ENCODE peak calls at places on chromosome 7, in ten cellular contexts. One of them, this sample, is unnamed.

GRCh38 chr7:5441840-5442513 is 18.3 kb upstream of the TNRC18 start:
- DNase-seq in left ventricle myocardium inferior: no peak
- DNase-seq in stimulated activated naive CD4-positive, alpha-beta T cell: no peak
- DNase-seq in activated CD4-positive, alpha-beta T cell treated with anti-CD3 and anti-CD28 coated beads, Interleukin-2, amount 50 U/mL, for 1 hour: no peak
- DNase-seq in NCI-H460: no peak
- DNase-seq in T follicular helper cell: no peak
- DNase-seq in AG20443: no peak
- DNase-seq in colonic mucosa: no peak
- DNase-seq in fibroblast of gingiva: no peak
- DNase-seq in T-helper 1 cell: no peak
- DNase-seq in this sample: no peak

GRCh38 chr7:12256025-12256570 is 45.0 kb downstream of the TMEM106B start:
- DNase-seq in T follicular helper cell: no peak
- DNase-seq in stimulated activated naive CD4-positive, alpha-beta T cell: no peak
- DNase-seq in fibroblast of gingiva: no peak
- DNase-seq in colonic mucosa: no peak
- DNase-seq in T-helper 1 cell: no peak
- DNase-seq in AG20443: no peak
- DNase-seq in activated CD4-positive, alpha-beta T cell treated with anti-CD3 and anti-CD28 coated beads, Interleukin-2, amount 50 U/mL, for 1 hour: no peak
- DNase-seq in left ventricle myocardium inferior: no peak
- DNase-seq in NCI-H460: no peak
- DNase-seq in this sample: no peak

GRCh38 chr7:36763084-36763807 is 39.0 kb upstream of the AOAH start:
- DNase-seq in left ventricle myocardium inferior: no peak
- DNase-seq in activated CD4-positive, alpha-beta T cell treated with anti-CD3 and anti-CD28 coated beads, Interleukin-2, amount 50 U/mL, for 1 hour: no peak
- DNase-seq in stimulated activated naive CD4-positive, alpha-beta T cell: no peak
- DNase-seq in fibroblast of gingiva: no peak
- DNase-seq in T follicular helper cell: no peak
- DNase-seq in AG20443: no peak
- DNase-seq in T-helper 1 cell: no peak
- DNase-seq in NCI-H460: peak
- DNase-seq in colonic mucosa: no peak
- DNase-seq in this sample: no peak

GRCh38 chr7:75987026-75987804 is 7.2 kb downstream of the TMEM120A start:
- DNase-seq in stimulated activated naive CD4-positive, alpha-beta T cell: no peak
- DNase-seq in AG20443: no peak
- DNase-seq in left ventricle myocardium inferior: no peak
- DNase-seq in T-helper 1 cell: no peak
- DNase-seq in T follicular helper cell: no peak
- DNase-seq in activated CD4-positive, alpha-beta T cell treated with anti-CD3 and anti-CD28 coated beads, Interleukin-2, amount 50 U/mL, for 1 hour: no peak
- DNase-seq in NCI-H460: no peak
- DNase-seq in fibroblast of gingiva: no peak
- DNase-seq in colonic mucosa: peak
- DNase-seq in this sample: no peak

GRCh38 chr7:116997972-116998371 is 44.7 kb downstream of the ST7 start:
- DNase-seq in stimulated activated naive CD4-positive, alpha-beta T cell: no peak
- DNase-seq in AG20443: no peak
- DNase-seq in fibroblast of gingiva: no peak
- DNase-seq in colonic mucosa: no peak
- DNase-seq in NCI-H460: no peak
- DNase-seq in T follicular helper cell: no peak
- DNase-seq in left ventricle myocardium inferior: no peak
- DNase-seq in activated CD4-positive, alpha-beta T cell treated with anti-CD3 and anti-CD28 coated beads, Interleukin-2, amount 50 U/mL, for 1 hour: no peak
- DNase-seq in T-helper 1 cell: no peak
- DNase-seq in this sample: no peak

GRCh38 chr7:51325231-51325630 is 8.6 kb upstream of the COBL start:
- DNase-seq in T-helper 1 cell: no peak
- DNase-seq in fibroblast of gingiva: no peak
- DNase-seq in stimulated activated naive CD4-positive, alpha-beta T cell: no peak
- DNase-seq in colonic mucosa: no peak
- DNase-seq in NCI-H460: no peak
- DNase-seq in left ventricle myocardium inferior: no peak
- DNase-seq in activated CD4-positive, alpha-beta T cell treated with anti-CD3 and anti-CD28 coated beads, Interleukin-2, amount 50 U/mL, for 1 hour: no peak
- DNase-seq in AG20443: no peak
- DNase-seq in T follicular helper cell: no peak
- DNase-seq in this sample: no peak

GRCh38 chr7:129529643-129530042 is 27.3 kb downstream of the SMKR1 start:
- DNase-seq in T follicular helper cell: no peak
- DNase-seq in activated CD4-positive, alpha-beta T cell treated with anti-CD3 and anti-CD28 coated beads, Interleukin-2, amount 50 U/mL, for 1 hour: no peak
- DNase-seq in AG20443: no peak
- DNase-seq in T-helper 1 cell: no peak
- DNase-seq in colonic mucosa: no peak
- DNase-seq in stimulated activated naive CD4-positive, alpha-beta T cell: no peak
- DNase-seq in NCI-H460: no peak
- DNase-seq in left ventricle myocardium inferior: no peak
- DNase-seq in fibroblast of gingiva: no peak
- DNase-seq in this sample: no peak

GRCh38 chr7:71925663-71926062 is 486.5 kb downstream of the CALN1 start:
- DNase-seq in T-helper 1 cell: no peak
- DNase-seq in left ventricle myocardium inferior: no peak
- DNase-seq in activated CD4-positive, alpha-beta T cell treated with anti-CD3 and anti-CD28 coated beads, Interleukin-2, amount 50 U/mL, for 1 hour: no peak
- DNase-seq in stimulated activated naive CD4-positive, alpha-beta T cell: no peak
- DNase-seq in NCI-H460: peak
- DNase-seq in fibroblast of gingiva: no peak
- DNase-seq in colonic mucosa: no peak
- DNase-seq in T follicular helper cell: no peak
- DNase-seq in AG20443: no peak
- DNase-seq in this sample: no peak

GRCh38 chr7:121126801-121127534 is 138.5 kb downstream of the CPED1 start:
- DNase-seq in left ventricle myocardium inferior: no peak
- DNase-seq in fibroblast of gingiva: peak
- DNase-seq in colonic mucosa: no peak
- DNase-seq in T follicular helper cell: no peak
- DNase-seq in T-helper 1 cell: no peak
- DNase-seq in activated CD4-positive, alpha-beta T cell treated with anti-CD3 and anti-CD28 coated beads, Interleukin-2, amount 50 U/mL, for 1 hour: no peak
- DNase-seq in AG20443: no peak
- DNase-seq in stimulated activated naive CD4-positive, alpha-beta T cell: no peak
- DNase-seq in NCI-H460: peak
- DNase-seq in this sample: peak

GRCh38 chr7:27130540-27131389 is at the start of gene HOXA4:
- DNase-seq in stimulated activated naive CD4-positive, alpha-beta T cell: peak
- DNase-seq in activated CD4-positive, alpha-beta T cell treated with anti-CD3 and anti-CD28 coated beads, Interleukin-2, amount 50 U/mL, for 1 hour: peak
- DNase-seq in colonic mucosa: peak
- DNase-seq in AG20443: peak
- DNase-seq in T follicular helper cell: peak
- DNase-seq in fibroblast of gingiva: no peak
- DNase-seq in left ventricle myocardium inferior: peak
- DNase-seq in T-helper 1 cell: peak
- DNase-seq in NCI-H460: no peak
- DNase-seq in this sample: no peak

This sample was measured in adipocyte.